ENCODE peak calls at places on chromosomes 11 and 22, in five cellular contexts. W, Z, P, I and J are unnamed samples.

GRCh38 chr11:113261709-113262475 is 52.5 kb upstream of the TTC12 start:
- DNase-seq in Z (peak), I (no peak), W (no peak), P (no peak), J (no peak)

GRCh38 chr11:134272381-134273316 is 3.5 kb upstream of the GLB1L3 start:
- DNase-seq in P (peak), Z (no peak), W (no peak), I (no peak), J (no peak)

GRCh38 chr11:102367364-102367763 is 20.4 kb downstream of the BIRC2 start:
- DNase-seq in W (no peak), P (no peak), I (peak), Z (peak), J (no peak)

GRCh38 chr11:61730222-61730994 is 22.0 kb upstream of the MYRF start:
- DNase-seq in Z (peak), I (no peak), W (no peak), P (no peak), J (no peak)

GRCh38 chr22:44261164-44261860 is 51.4 kb downstream of the SHISAL1 start:
- DNase-seq in W (no peak), P (peak), Z (no peak), I (no peak), J (no peak)

GRCh38 chr11:66467756-66468155 is 1.1 kb downstream of the PELI3 start:
- DNase-seq in I (no peak), W (no peak), P (no peak), Z (peak), J (no peak)

GRCh38 chr11:126282361-126282741 is 542 bp upstream of the TIRAP start:
- DNase-seq in W (peak), Z (peak), P (peak), I (peak), J (no peak)

GRCh38 chr22:30078320-30079311 is 1.6 kb upstream of the HORMAD2 start:
- DNase-seq in W (peak), I (no peak), P (no peak), Z (no peak), J (no peak)

GRCh38 chr22:49878206-49878605 is 24.6 kb downstream of the ZBED4 start:
- DNase-seq in I (no peak), W (no peak), P (no peak), Z (no peak), J (no peak)

GRCh38 chr22:39565414-39565944 is 5.1 kb upstream of the CACNA1I start:
- DNase-seq in P (no peak), I (no peak), W (no peak), Z (no peak), J (no peak)

GRCh38 chr11:65434667-65435179 is 12.1 kb downstream of the NEAT1 start:
- DNase-seq in Z (no peak), P (no peak), I (no peak), W (no peak), J (no peak)

GRCh38 chr11:289145-289705 is 299 bp downstream of the PGGHG start:
- DNase-seq in W (no peak), I (no peak), P (peak), Z (no peak), J (no peak)

GRCh38 chr11:126989942-126990715 is 10.4 kb downstream of the KIRREL3 start:
- DNase-seq in I (peak), W (peak), Z (peak), P (peak), J (no peak)

GRCh38 chr11:30244255-30244654 is 13.4 kb downstream of the FSHB start:
- DNase-seq in Z (peak), I (no peak), W (no peak), P (no peak), J (peak)

GRCh38 chr11:121291896-121292502 is 572 bp upstream of the SC5D start:
- DNase-seq in I (peak), P (no peak), W (no peak), Z (peak), J (peak)

GRCh38 chr11:134334796-134335571 is 3.2 kb downstream of the GLB1L2 start:
- DNase-seq in W (no peak), Z (no peak), I (no peak), P (no peak), J (no peak)

GRCh38 chr22:29031236-29031982 is 30.2 kb downstream of the C22orf31 start:
- DNase-seq in W (no peak), I (no peak), Z (peak), P (no peak), J (peak)

GRCh38 chr11:128324531-128325141 is 262.7 kb downstream of the ETS1 start:
- DNase-seq in P (no peak), W (no peak), I (no peak), Z (no peak), J (no peak)

GRCh38 chr11:108592591-108593213 is 866 bp downstream of the EXPH5 start:
- DNase-seq in I (no peak), W (peak), Z (peak), P (peak), J (no peak)

GRCh38 chr11:61055776-61056175 is 46.5 kb upstream of the CD5 start:
- DNase-seq in W (no peak), Z (no peak), I (no peak), P (no peak), J (no peak)

GRCh38 chr22:50292643-50293440 is 14.6 kb downstream of the PLXNB2 start:
- DNase-seq in I (peak), P (no peak), Z (no peak), W (peak), J (no peak)

GRCh38 chr11:66328036-66328306 is 8.3 kb downstream of the RIN1 start:
- DNase-seq in Z (no peak), P (no peak), W (no peak), I (no peak), J (no peak)

GRCh38 chr11:65186701-65187100 is 5.0 kb downstream of the CAPN1 start:
- DNase-seq in I (no peak), W (no peak), Z (no peak), P (no peak), J (no peak)

GRCh38 chr11:2276999-2277328 is 6.6 kb upstream of the ASCL2 start:
- DNase-seq in I (no peak), P (no peak), W (no peak), Z (no peak), J (no peak)

GRCh38 chr22:30396871-30397655 is at the start of gene SEC14L2:
- DNase-seq in W (no peak), P (peak), Z (peak), I (no peak), J (no peak)

GRCh38 chr22:35299217-35299716 is 427 bp upstream of the TOM1 start:
- DNase-seq in W (no peak), Z (no peak), I (peak), P (no peak), J (no peak)

GRCh38 chr22:36373258-36373579 is 14.5 kb downstream of the MYH9 start:
- DNase-seq in P (no peak), Z (peak), I (no peak), W (no peak), J (no peak)

GRCh38 chr22:30591191-30591587 is 521 bp downstream of the PES1 start:
- DNase-seq in Z (no peak), I (no peak), W (no peak), P (no peak), J (no peak)

GRCh38 chr11:115627071-115627470 is 122.9 kb upstream of the CADM1 start:
- DNase-seq in I (no peak), Z (no peak), P (no peak), W (no peak), J (no peak)

GRCh38 chr11:110251837-110252236 is 44.6 kb downstream of the RDX start:
- DNase-seq in W (no peak), P (no peak), I (no peak), Z (peak), J (peak)

GRCh38 chr11:82823635-82824614 is 76.3 kb downstream of the PRCP start:
- DNase-seq in Z (no peak), I (peak), W (no peak), P (no peak), J (no peak)

GRCh38 chr11:30605036-30605435 is 18.9 kb upstream of the MPPED2 start:
- DNase-seq in P (no peak), W (no peak), Z (no peak), I (no peak), J (no peak)

GRCh38 chr11:2443406-2443805 is 908 bp downstream of the TRPM5 start:
- DNase-seq in I (no peak), Z (no peak), P (no peak), W (no peak), J (no peak)

GRCh38 chr11:38718049-38718448 is 2120.0 kb upstream of the RAG2 start:
- DNase-seq in I (no peak), W (no peak), Z (peak), P (no peak), J (peak)

GRCh38 chr11:129698212-129698611 is 117.4 kb upstream of the TMEM45B start:
- DNase-seq in Z (no peak), I (no peak), W (no peak), P (no peak), J (no peak)

GRCh38 chr11:129694966-129695365 is 120.7 kb upstream of the TMEM45B start:
- DNase-seq in Z (peak), W (no peak), P (no peak), I (no peak), J (no peak)

GRCh38 chr11:129694538-129694937 is 121.1 kb upstream of the TMEM45B start:
- DNase-seq in P (peak), Z (peak), I (no peak), W (no peak), J (no peak)

GRCh38 chr11:129696309-129696989 is 119.2 kb upstream of the TMEM45B start:
- DNase-seq in P (no peak), I (no peak), W (no peak), Z (no peak), J (no peak)

GRCh38 chr11:129695543-129696308 is 119.9 kb upstream of the TMEM45B start:
- DNase-seq in W (peak), Z (peak), I (peak), P (peak), J (peak)
- TF ChIP-seq CTCF in W (peak), Z (peak), I (peak), P (peak), J (peak)

GRCh38 chr22:32951081-32951806 is 106.9 kb downstream of the SYN3 start:
- DNase-seq in W (no peak), Z (no peak), P (peak), I (no peak), J (no peak)
- TF ChIP-seq CTCF in W (no peak), Z (no peak), P (peak), I (peak), J (peak)

GRCh38 chr11:12664410-12664809 is 9.8 kb upstream of the TEAD1 start:
- DNase-seq in I (no peak), P (no peak), Z (no peak), W (no peak), J (no peak)

GRCh38 chr11:12667646-12668045 is 6.6 kb upstream of the TEAD1 start:
- DNase-seq in W (no peak), P (no peak), I (no peak), Z (no peak), J (no peak)

GRCh38 chr11:12669930-12670329 is 4.3 kb upstream of the TEAD1 start:
- DNase-seq in Z (peak), I (no peak), P (no peak), W (no peak), J (no peak)

GRCh38 chr11:12668166-12668565 is 6.1 kb upstream of the TEAD1 start:
- DNase-seq in P (no peak), Z (no peak), W (no peak), I (no peak), J (no peak)

DNA sequence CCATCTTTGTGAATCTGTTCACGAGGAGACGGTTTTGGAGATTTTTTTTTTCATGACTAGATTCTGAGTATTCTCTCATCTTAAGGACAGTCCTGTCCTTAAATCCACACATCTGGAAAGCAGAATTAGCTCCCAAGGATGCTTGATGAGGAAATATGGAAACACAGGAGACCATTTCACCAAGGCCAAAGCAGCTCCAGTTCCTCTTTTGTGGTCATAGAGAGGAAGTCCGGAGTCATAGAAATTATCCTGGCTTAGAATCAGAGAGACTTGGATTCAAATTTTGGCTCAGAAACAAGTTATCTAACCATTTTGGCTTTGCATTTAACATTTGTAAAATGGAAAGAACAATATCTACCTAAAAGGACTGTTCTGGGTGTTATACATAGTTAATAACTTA is 7.3 kb upstream of the TEAD1 start:
- DNase-seq in W (no peak), P (no peak), I (no peak), Z (no peak), J (no peak)
- TF ChIP-seq CTCF in W (no peak), P (no peak), I (no peak), Z (no peak), J (no peak)

DNA sequence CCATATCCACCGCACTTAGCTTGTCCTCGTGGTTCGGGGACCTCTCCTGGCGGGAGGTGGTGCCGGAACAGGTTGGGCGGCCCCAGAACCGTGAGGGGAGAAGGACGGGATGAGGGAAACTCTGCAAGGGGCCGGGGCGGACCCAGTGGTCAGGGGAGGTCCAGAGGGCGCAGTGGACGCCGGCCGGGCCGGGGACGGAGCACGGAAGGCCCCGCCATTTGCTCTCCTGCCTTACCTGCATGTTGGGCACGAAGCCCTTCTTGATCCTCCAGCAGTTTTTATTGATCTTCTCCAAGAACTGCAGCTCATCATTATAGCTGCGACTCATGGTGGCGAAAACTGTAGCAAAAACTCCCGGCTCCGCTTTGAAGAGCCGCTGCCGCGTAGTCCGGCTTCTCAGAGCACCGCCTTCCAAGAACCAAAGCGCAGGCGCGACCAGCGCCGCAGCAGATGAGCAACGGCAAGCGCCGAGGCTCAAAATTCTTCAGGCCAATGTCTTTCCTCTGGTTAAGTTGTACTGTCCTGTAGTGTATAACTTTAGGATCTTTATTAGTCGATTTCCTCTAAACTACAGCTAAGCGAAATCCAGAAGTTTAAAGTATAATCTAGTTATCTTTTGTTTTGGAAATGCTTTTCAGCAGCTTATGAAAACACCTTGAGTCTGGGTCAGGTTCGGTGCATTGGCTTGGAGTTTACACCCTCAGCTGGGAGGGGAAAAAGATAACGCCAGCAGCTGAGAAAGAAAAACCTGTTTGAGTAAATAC is at the start of gene RTCB:
- DNase-seq in P (peak), W (peak), Z (peak), I (peak), J (peak)
- TF ChIP-seq CTCF in P (no peak), W (no peak), Z (no peak), I (peak), J (no peak)

GRCh38 chr11:28585007-28585406 is 476.8 kb downstream of the METTL15 start:
- DNase-seq in Z (no peak), I (no peak), P (no peak), W (no peak), J (no peak)

DNA sequence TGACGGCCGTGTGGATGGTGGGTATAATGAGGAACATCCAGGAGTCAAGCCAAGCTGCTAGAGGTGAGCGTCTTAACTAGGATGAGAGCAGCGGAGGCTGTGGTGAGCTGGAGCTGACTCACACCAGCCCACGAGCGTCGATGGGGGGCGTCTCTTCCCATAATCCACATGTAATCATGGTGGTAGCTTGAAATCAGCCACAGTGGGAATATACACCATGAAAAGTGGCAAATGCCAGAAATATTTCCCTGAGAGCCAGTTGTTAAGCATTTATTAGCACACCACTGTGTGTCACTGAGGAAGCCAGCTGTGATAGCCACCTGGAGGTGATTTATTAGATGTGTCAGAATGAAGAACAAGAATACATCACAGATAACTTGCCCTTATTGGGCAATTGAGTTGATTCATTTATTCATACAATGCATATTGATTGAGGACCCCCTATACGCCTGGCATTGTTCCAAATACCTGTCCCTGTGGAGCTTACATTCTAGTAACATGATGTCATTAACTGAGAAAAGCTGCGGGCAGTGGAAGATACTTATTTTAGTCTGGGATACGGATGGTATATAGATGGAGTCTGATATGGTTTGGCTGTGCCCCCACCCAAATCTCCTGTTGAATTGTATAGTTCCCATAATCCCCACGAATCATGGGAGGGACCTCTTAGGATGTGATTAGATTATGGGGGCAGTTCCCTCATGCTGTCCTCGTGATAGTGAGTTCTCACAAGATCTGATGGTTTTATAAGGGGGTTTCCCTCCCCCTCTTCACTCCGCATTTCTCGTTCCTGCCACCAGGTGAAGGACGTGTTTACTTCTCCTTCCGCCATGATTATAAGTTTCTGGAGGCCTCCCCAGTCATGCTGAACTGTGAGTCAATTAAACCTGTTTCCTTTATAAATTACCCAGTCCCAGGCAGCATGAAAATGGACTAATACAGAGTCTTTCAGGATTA is 473.4 kb downstream of the METTL15 start:
- DNase-seq in W (no peak), Z (peak), P (peak), I (no peak), J (peak)
- TF ChIP-seq CTCF in W (no peak), Z (no peak), P (peak), I (no peak), J (peak)

DNA sequence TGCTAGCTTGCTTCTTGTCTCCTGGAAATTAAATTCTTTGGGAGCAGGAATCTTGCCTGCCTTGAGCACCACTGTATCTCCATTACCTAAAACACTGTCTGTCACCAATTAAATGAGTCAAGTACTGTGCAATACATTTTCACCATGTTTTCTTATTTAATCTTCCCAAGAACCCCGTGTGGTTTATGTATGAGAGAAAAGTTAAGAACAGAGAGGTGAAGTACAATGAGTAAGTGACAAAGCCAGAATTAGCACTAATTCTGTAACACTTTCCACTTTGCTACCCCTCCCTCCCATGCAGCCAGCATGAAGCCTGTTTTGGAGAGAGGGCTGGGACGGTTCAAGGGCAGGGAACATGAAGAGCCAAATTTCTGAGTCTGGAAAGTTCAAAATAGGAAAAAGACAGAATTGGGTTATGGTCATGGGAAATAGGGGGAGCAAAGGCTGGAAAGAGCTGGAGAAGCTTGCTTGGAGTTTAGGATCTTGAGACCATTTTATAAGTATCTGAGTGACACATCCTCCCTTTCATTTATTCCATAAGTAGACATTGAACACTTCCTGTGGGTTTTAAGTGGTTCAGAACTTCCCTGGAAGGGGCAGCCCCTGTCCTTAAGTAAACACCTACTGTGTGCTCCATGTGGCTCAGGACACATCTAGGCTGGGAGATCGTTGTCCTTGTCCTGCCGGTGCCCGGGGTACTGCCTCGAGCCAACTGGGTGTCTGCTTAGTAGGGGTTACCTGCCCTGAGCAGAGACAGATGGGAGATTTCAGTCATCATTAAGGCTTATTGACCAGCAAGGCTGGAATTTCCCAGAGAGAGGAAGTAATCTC is 60.6 kb upstream of the CHST1 start:
- DNase-seq in I (no peak), P (no peak), Z (no peak), W (no peak), J (no peak)
- TF ChIP-seq CTCF in I (no peak), P (no peak), Z (no peak), W (no peak), J (no peak)

GRCh38 chr11:70371241-70371640 is 27.1 kb upstream of the CTTN start:
- DNase-seq in Z (no peak), I (no peak), W (no peak), P (no peak), J (no peak)
- TF ChIP-seq CTCF in Z (no peak), I (no peak), W (no peak), P (no peak), J (no peak)